ENCODE peak calls at places on chromosomes 12 and 14, in ten cellular contexts. U is esophagus squamous epithelium; S is endothelial cell; N is transverse colon; X is colonic mucosa; I is A549; J is HFFc6; V is tibial artery; K is OCI-LY7; T is CD4-positive, alpha-beta T cell. F is an unnamed sample.

GRCh38 chr14:50801706-50802105 is 29.3 kb downstream of the NIN start:
- DNase-seq in K (no peak), S (no peak), I (no peak), U (no peak), X (no peak), V (no peak), N (no peak), J (peak), T (no peak), F (no peak)

GRCh38 chr12:110917961-110918360 is 2.4 kb downstream of the MYL2 start:
- DNase-seq in U (no peak), V (no peak), X (no peak), T (no peak), S (no peak), I (no peak), K (no peak), N (no peak), J (no peak), F (no peak)

GRCh38 chr12:93982847-93983315 is 165.5 kb upstream of the PLXNC1 start:
- DNase-seq in K (no peak), S (no peak), T (no peak), N (no peak), I (no peak), U (no peak), J (peak), X (no peak), V (no peak), F (no peak)

GRCh38 chr14:101496779-101497420 is 64.4 kb upstream of the DIO3 start:
- DNase-seq in I (no peak), X (no peak), K (no peak), N (peak), T (no peak), J (no peak), V (peak), U (no peak), S (no peak), F (no peak)

GRCh38 chr12:19316420-19316819 is 122.9 kb upstream of the AEBP2 start:
- DNase-seq in K (no peak), J (no peak), I (no peak), X (no peak), N (no peak), T (no peak), V (no peak), U (no peak), S (no peak), F (no peak)

GRCh38 chr14:91872517-91873470 is 5.5 kb upstream of the TC2N start:
- DNase-seq in K (peak), X (peak), T (peak), V (peak), N (peak), S (no peak), I (peak), J (no peak), U (no peak), F (no peak)

GRCh38 chr12:74076918-74077317 is 460.7 kb upstream of the ATXN7L3B start:
- DNase-seq in S (no peak), J (no peak), T (no peak), N (no peak), X (no peak), V (no peak), I (no peak), K (no peak), U (no peak), F (no peak)

GRCh38 chr12:54126696-54127537 is 61.9 kb downstream of the SMUG1 start:
- DNase-seq in U (no peak), I (peak), S (peak), V (peak), N (peak), X (peak), K (no peak), J (no peak), T (no peak), F (peak)

GRCh38 chr12:76532520-76532919 is 27.1 kb downstream of the OSBPL8 start:
- DNase-seq in K (no peak), V (no peak), T (no peak), U (no peak), X (no peak), J (no peak), S (no peak), N (no peak), I (no peak), F (no peak)

GRCh38 chr12:11884661-11885060 is 186.1 kb upstream of the BCL2L14 start:
- DNase-seq in V (no peak), S (no peak), K (no peak), N (peak), J (no peak), U (no peak), T (no peak), I (no peak), X (peak), F (no peak)

GRCh38 chr14:81506512-81506911 is 27.1 kb downstream of the SEL1L start:
- DNase-seq in T (no peak), K (no peak), J (no peak), S (no peak), I (no peak), N (no peak), X (no peak), V (no peak), U (no peak), F (no peak)

GRCh38 chr12:6724409-6724797 is 557 bp downstream of the COPS7A start:
- DNase-seq in I (no peak), N (peak), U (no peak), K (peak), S (peak), T (no peak), J (no peak), X (peak), V (no peak), F (no peak)

GRCh38 chr12:50677858-50678257 is 86.0 kb upstream of the ATF1 start:
- DNase-seq in I (no peak), N (no peak), J (peak), K (no peak), V (no peak), T (no peak), U (no peak), X (no peak), S (no peak), F (no peak)

GRCh38 chr12:94416613-94417012 is 43.1 kb downstream of the CEP83 start:
- DNase-seq in I (no peak), J (no peak), K (no peak), U (no peak), T (no peak), V (no peak), N (no peak), S (no peak), X (no peak), F (no peak)

GRCh38 chr14:69260979-69261605 is 1.1 kb downstream of the GALNT16 start:
- DNase-seq in U (no peak), N (peak), I (peak), J (no peak), T (peak), K (peak), V (peak), S (peak), X (peak), F (peak)

GRCh38 chr12:66901136-66901932 is 222.5 kb upstream of the GRIP1 start:
- DNase-seq in U (no peak), T (no peak), J (no peak), I (no peak), K (peak), X (no peak), N (no peak), S (no peak), V (no peak), F (no peak)

GRCh38 chr14:67199016-67199415 is 9.8 kb downstream of the GARIN2 start:
- DNase-seq in I (no peak), S (no peak), K (no peak), J (peak), N (no peak), U (no peak), V (no peak), X (no peak), T (no peak), F (no peak)

GRCh38 chr14:28763914-28764848 is 2.4 kb upstream of the FOXG1 start:
- DNase-seq in T (no peak), S (no peak), N (no peak), X (no peak), V (no peak), U (no peak), K (no peak), J (no peak), I (no peak), F (no peak)

GRCh38 chr14:70887207-70888150 is 19.8 kb upstream of the PCNX1 start:
- DNase-seq in X (no peak), N (no peak), U (no peak), T (no peak), K (no peak), S (no peak), V (no peak), I (no peak), J (peak), F (no peak)

GRCh38 chr12:127726928-127727327 is 540.0 kb upstream of the TMEM132C start:
- DNase-seq in K (no peak), V (no peak), S (no peak), I (no peak), U (no peak), N (no peak), X (no peak), T (no peak), J (no peak), F (no peak)

GRCh38 chr12:2834581-2835491 is at the start of gene NRIP2:
- DNase-seq in V (no peak), U (no peak), N (no peak), I (no peak), S (no peak), K (no peak), J (no peak), T (no peak), X (no peak), F (no peak)

GRCh38 chr12:124906606-124907261 is 7.7 kb downstream of the UBC start:
- DNase-seq in I (peak), X (peak), T (peak), U (no peak), J (peak), K (peak), V (peak), S (peak), N (peak), F (peak)

GRCh38 chr14:105100931-105101330 is 35.7 kb upstream of the GPR132 start:
- DNase-seq in I (no peak), X (no peak), S (no peak), N (no peak), J (no peak), K (no peak), T (no peak), U (no peak), V (no peak), F (no peak)

GRCh38 chr12:98355322-98355721 is 160.1 kb upstream of the TMPO start:
- DNase-seq in J (peak), T (no peak), N (no peak), K (no peak), S (no peak), X (no peak), I (peak), U (no peak), V (no peak), F (no peak)

GRCh38 chr12:12786716-12787601 is 1.5 kb downstream of the APOLD1 start:
- DNase-seq in K (no peak), V (peak), S (peak), X (peak), T (peak), U (no peak), N (peak), I (peak), J (peak), F (peak)

GRCh38 chr12:64633940-64634337 is 23.6 kb downstream of the RASSF3 start:
- DNase-seq in I (peak), X (peak), N (peak), K (no peak), V (peak), J (peak), S (no peak), U (no peak), T (peak), F (no peak)

GRCh38 chr14:57714487-57714899 is 151.4 kb downstream of the SLC35F4 start:
- DNase-seq in K (no peak), S (no peak), I (no peak), X (no peak), T (no peak), V (no peak), J (no peak), N (no peak), U (no peak), F (no peak)

GRCh38 chr14:69138189-69138535 is 14.8 kb downstream of the DCAF5 start:
- DNase-seq in K (no peak), U (no peak), J (peak), X (no peak), V (no peak), T (no peak), S (no peak), I (no peak), N (no peak), F (no peak)

GRCh38 chr12:95396849-95397498 is 77.0 kb upstream of the METAP2 start:
- DNase-seq in N (no peak), J (peak), S (no peak), X (no peak), I (no peak), T (no peak), K (no peak), U (no peak), V (no peak), F (no peak)

GRCh38 chr12:90366286-90366685 is 588.7 kb downstream of the CCER1 start:
- DNase-seq in X (no peak), I (no peak), U (no peak), N (no peak), S (no peak), T (no peak), V (no peak), J (no peak), K (no peak), F (no peak)

GRCh38 chr12:82955020-82955419 is 268.3 kb downstream of the TMTC2 start:
- DNase-seq in K (no peak), I (no peak), V (no peak), U (no peak), J (no peak), N (no peak), X (no peak), S (no peak), T (no peak), F (no peak)

GRCh38 chr12:77001181-77001758 is 64.1 kb downstream of the E2F7 start:
- DNase-seq in U (no peak), T (no peak), S (no peak), X (no peak), J (no peak), V (no peak), K (no peak), N (no peak), I (no peak), F (no peak)

GRCh38 chr14:87052646-87053225 is 940.2 kb downstream of the GALC start:
- DNase-seq in S (no peak), X (no peak), T (no peak), U (no peak), N (no peak), K (no peak), V (no peak), I (no peak), J (no peak), F (no peak)

GRCh38 chr14:87055007-87055406 is 938.0 kb downstream of the GALC start:
- DNase-seq in V (no peak), K (no peak), S (no peak), T (no peak), I (no peak), J (no peak), U (no peak), N (no peak), X (no peak), F (no peak)

GRCh38 chr14:87046960-87047359 is 946.0 kb downstream of the GALC start:
- DNase-seq in K (no peak), S (no peak), V (no peak), T (no peak), I (no peak), N (no peak), U (no peak), X (no peak), J (no peak), F (no peak)

GRCh38 chr14:87045956-87046355 is 947.0 kb downstream of the GALC start:
- DNase-seq in T (no peak), J (no peak), X (no peak), V (no peak), U (no peak), S (no peak), I (no peak), N (no peak), K (no peak), F (no peak)

DNA sequence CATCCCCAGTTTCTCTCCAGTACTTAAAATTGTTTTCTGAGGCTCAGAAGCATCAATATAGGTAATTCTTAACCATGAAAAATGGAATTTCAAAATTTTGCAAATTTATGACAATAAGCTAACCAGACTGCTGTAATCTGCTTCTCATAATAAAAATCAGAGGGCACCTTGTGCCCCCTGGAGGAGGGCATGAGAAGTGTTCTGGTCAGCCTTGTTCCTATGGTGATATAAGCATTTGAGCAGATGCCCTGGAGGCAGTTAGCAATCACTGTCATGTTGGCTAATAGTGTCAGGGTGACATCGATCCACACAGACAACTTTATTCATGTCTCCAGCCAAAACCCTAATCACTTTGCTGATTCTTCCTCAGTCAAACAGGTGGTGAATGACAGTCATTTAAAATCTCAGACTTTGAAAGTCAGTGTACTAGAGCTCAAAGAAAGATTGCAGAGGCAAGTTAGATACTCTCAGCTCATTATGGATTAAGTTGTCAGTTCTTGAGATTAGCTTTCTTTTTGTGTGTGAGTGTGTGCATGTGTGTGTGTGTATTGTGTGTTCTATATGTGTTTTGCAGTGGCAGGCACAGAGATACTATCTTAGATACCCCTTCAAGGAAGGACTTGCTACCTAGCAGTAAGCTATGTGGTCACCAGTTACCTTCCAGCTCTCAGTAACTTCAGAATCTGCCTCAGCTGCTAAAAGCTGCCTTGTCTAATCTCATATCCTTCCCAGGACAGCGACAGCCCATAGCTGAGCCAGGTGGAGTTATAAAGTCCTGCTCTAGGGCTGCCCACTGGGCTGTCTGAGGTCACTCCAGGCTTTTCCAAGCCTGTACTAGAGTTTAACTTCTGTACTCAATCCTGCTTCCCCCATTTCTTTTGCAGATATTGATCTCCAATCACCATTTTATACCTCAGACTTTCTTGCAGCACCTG is 942.8 kb downstream of the GALC start:
- DNase-seq in N (no peak), T (no peak), J (peak), S (peak), V (no peak), K (peak), I (peak), X (no peak), U (no peak), F (no peak)
- TF ChIP-seq CTCF in N (no peak), T (no peak), J (peak), S (peak), V (peak), K (peak), I (no peak), X (no peak), U (no peak), F (no peak)

GRCh38 chr14:79861111-79861510 is 350.2 kb downstream of the DIO2 start:
- DNase-seq in S (peak), V (no peak), I (no peak), N (no peak), K (no peak), X (no peak), T (no peak), U (no peak), J (no peak), F (no peak)
- TF ChIP-seq CTCF in S (peak), V (no peak), I (no peak), N (no peak), K (peak), X (no peak), T (no peak), U (no peak), J (no peak), F (no peak)

DNA sequence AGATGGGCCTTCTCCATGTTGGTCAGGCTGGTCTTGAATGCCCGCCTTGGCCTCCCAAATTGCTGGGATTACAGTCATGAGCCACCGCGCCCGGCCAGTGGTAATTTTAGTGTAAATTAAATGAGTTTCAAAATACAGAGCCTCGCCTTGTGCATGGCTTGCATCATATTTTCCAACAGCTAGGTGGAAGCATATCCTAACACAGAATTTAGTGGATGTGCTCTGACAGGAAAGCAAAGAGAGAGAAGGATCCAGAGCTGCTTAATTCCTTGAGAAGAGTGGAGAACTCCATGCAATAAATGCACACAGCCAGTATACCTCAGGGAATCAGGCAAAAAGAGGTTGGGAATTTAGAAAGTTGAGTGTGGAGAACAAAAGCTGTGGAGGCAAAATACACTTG is 2.5 kb downstream of the OR6C2 start:
- DNase-seq in V (no peak), S (no peak), I (no peak), T (no peak), X (no peak), N (no peak), U (no peak), J (no peak), K (no peak), F (no peak)
- TF ChIP-seq CTCF in V (no peak), S (no peak), I (no peak), T (no peak), X (no peak), N (no peak), U (no peak), J (no peak), K (peak), F (no peak)

GRCh38 chr14:96693986-96694385 is 103.2 kb upstream of the VRK1 start:
- DNase-seq in K (no peak), X (no peak), S (no peak), U (no peak), J (no peak), I (no peak), T (no peak), V (no peak), N (no peak), F (no peak)
- TF ChIP-seq CTCF in K (no peak), X (no peak), S (no peak), U (no peak), J (no peak), I (no peak), T (no peak), V (no peak), N (no peak), F (no peak)

GRCh38 chr12:40444174-40444573 is 219.4 kb downstream of the LRRK2 start:
- DNase-seq in X (no peak), K (no peak), I (no peak), J (no peak), S (no peak), V (no peak), U (no peak), N (no peak), T (no peak), F (no peak)

GRCh38 chr12:40451661-40452060 is 226.9 kb downstream of the LRRK2 start:
- DNase-seq in V (no peak), X (no peak), N (no peak), S (no peak), J (no peak), K (no peak), I (no peak), T (no peak), U (no peak), F (no peak)

GRCh38 chr12:40446385-40446784 is 221.6 kb downstream of the LRRK2 start:
- DNase-seq in T (no peak), K (peak), J (no peak), N (no peak), S (no peak), U (no peak), X (no peak), V (no peak), I (peak), F (no peak)
- TF ChIP-seq CTCF in T (peak), K (peak), J (peak), N (peak), S (peak), U (no peak), X (no peak), V (no peak), I (peak), F (no peak)

DNA sequence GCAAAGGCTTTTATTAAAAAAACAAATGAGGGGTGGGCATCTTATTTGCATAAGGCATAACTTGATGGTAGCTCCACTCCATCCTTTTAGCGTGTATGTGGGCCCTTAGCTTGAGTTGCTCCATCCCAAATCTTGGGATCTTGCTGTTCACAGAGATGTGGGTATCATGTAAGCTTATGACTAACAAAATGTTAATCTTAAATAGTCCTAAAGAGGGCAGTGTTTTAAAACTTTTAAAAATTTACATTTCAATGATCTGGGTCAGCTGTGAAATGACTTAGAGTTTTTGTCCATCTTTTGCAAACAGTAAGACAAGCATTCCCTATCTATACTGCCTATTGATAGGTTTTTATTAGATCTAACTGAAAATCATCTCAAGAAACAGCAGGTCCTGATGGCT is 86.0 kb downstream of the SLCO1A2 start:
- DNase-seq in K (peak), V (no peak), N (no peak), U (no peak), S (no peak), X (no peak), T (no peak), J (no peak), I (no peak), F (no peak)
- TF ChIP-seq CTCF in K (peak), V (no peak), N (no peak), U (no peak), S (no peak), X (no peak), T (peak), J (peak), I (peak), F (no peak)

F was measured in activated B cell treated with CpG ODN at 0.5 μM for 24 hours.